ENCODE peak calls at places on chromosome 14, in ten cellular contexts. D is A673; X is mammary epithelial cell; N is endothelial cell; B is NCI-H1694; S is psoas muscle; P is T-cell; Q is effector CD4-positive, alpha-beta T cell; U is SW 1271; T is stimulated activated CD8-positive, alpha-beta memory T cell treated with anti-CD3 and anti-CD28 coated beads, Interleukin-15, amount 100 ng/mL, for 24 hours. R is an unnamed sample.

GRCh38 chr14:52318829-52319604 is 4.9 kb downstream of the PTGER2 start:
- DNase-seq in D (no peak), X (no peak), N (no peak), B (no peak), S (no peak), P (no peak), Q (no peak), U (no peak), T (no peak), R (no peak)

GRCh38 chr14:100290607-100291304 is 15.5 kb downstream of the SLC25A29 start:
- DNase-seq in D (no peak), X (no peak), N (no peak), B (no peak), S (peak; percentile 30), P (no peak), Q (no peak), U (no peak), T (no peak), R (no peak)

GRCh38 chr14:22174412-22174811 is 414.6 kb downstream of the DAD1 start:
- DNase-seq in D (no peak), X (no peak), N (no peak), B (no peak), S (no peak), P (no peak), Q (no peak), U (no peak), T (no peak), R (no peak)

GRCh38 chr14:26867171-26867757 is 269.4 kb upstream of the NOVA1 start:
- DNase-seq in D (no peak), X (no peak), N (no peak), B (no peak), S (no peak), P (no peak), Q (no peak), U (no peak), T (no peak), R (no peak)

GRCh38 chr14:100103261-100104005 is 38.2 kb downstream of the EVL start:
- DNase-seq in D (no peak), X (no peak), N (no peak), B (peak; percentile 50), S (no peak), P (no peak), Q (no peak), U (no peak), T (no peak), R (peak; percentile 44)

GRCh38 chr14:46433381-46433780 is 218.2 kb downstream of the RPL10L start:
- DNase-seq in D (no peak), X (no peak), N (no peak), B (no peak), S (no peak), P (no peak), Q (no peak), U (no peak), T (no peak), R (no peak)

GRCh38 chr14:94397899-94398479 is 9.6 kb upstream of the SERPINA1 start:
- DNase-seq in D (no peak), X (no peak), N (no peak), B (no peak), S (no peak), P (no peak), Q (no peak), U (no peak), T (no peak), R (no peak)

GRCh38 chr14:41749425-41749824 is 142.7 kb downstream of the LRFN5 start:
- DNase-seq in D (peak; percentile 49), X (no peak), N (no peak), B (no peak), S (no peak), P (no peak), Q (no peak), U (no peak), T (no peak), R (no peak)

GRCh38 chr14:51224551-51224950 is 15.5 kb upstream of the TMX1 start:
- DNase-seq in D (no peak), X (no peak), N (no peak), B (no peak), S (no peak), P (no peak), Q (no peak), U (no peak), T (no peak), R (no peak)

GRCh38 chr14:64812412-64812811 is 67.3 kb downstream of the SPTB start:
- DNase-seq in D (no peak), X (peak; percentile 61), N (no peak), B (no peak), S (peak; percentile 74), P (no peak), Q (no peak), U (no peak), T (no peak), R (no peak)

GRCh38 chr14:87615822-87616679 is 376.9 kb downstream of the GALC start:
- DNase-seq in D (peak; percentile 75), X (peak; percentile 37), N (peak; percentile 79), B (peak; percentile 59), S (no peak), P (no peak), Q (no peak), U (peak; percentile 10), T (peak; percentile 1), R (no peak)

GRCh38 chr14:102565331-102565887 is 27.0 kb upstream of the RCOR1 start:
- DNase-seq in D (no peak), X (no peak), N (no peak), B (no peak), S (no peak), P (no peak), Q (no peak), U (no peak), T (no peak), R (no peak)

GRCh38 chr14:58193542-58193941 is 6.4 kb upstream of the ACTR10 start:
- DNase-seq in D (no peak), X (no peak), N (no peak), B (no peak), S (no peak), P (no peak), Q (no peak), U (no peak), T (no peak), R (no peak)

GRCh38 chr14:89493877-89494634 is 77.0 kb upstream of the FOXN3 start:
- DNase-seq in D (peak; percentile 33), X (no peak), N (no peak), B (peak; percentile 45), S (no peak), P (no peak), Q (no peak), U (no peak), T (no peak), R (no peak)

GRCh38 chr14:90696728-90697127 is 119.5 kb downstream of the TTC7B start:
- DNase-seq in D (peak; percentile 11), X (no peak), N (no peak), B (no peak), S (no peak), P (no peak), Q (no peak), U (no peak), T (no peak), R (no peak)

GRCh38 chr14:32677381-32677780 is 261.3 kb upstream of the NPAS3 start:
- DNase-seq in D (no peak), X (no peak), N (no peak), B (no peak), S (no peak), P (no peak), Q (no peak), U (no peak), T (no peak), R (no peak)

GRCh38 chr14:42224053-42224888 is 617.6 kb downstream of the LRFN5 start:
- DNase-seq in D (peak; percentile 87), X (peak; percentile 35), N (peak; percentile 85), B (peak; percentile 73), S (no peak), P (no peak), Q (no peak), U (peak; percentile 58), T (no peak), R (peak; percentile 45)

GRCh38 chr14:38138581-38139138 is 69.0 kb upstream of the SSTR1 start:
- DNase-seq in D (peak; percentile 20), X (no peak), N (no peak), B (no peak), S (no peak), P (no peak), Q (no peak), U (no peak), T (no peak), R (no peak)

GRCh38 chr14:40697221-40697620 is 909.5 kb upstream of the LRFN5 start:
- DNase-seq in D (no peak), X (no peak), N (no peak), B (no peak), S (no peak), P (no peak), Q (no peak), U (no peak), T (no peak), R (no peak)

GRCh38 chr14:68627868-68628604 is 164.8 kb downstream of the ZFP36L1 start:
- DNase-seq in D (no peak), X (peak; percentile 52), N (peak; percentile 32), B (no peak), S (no peak), P (peak; percentile 32), Q (peak; percentile 12), U (no peak), T (peak; percentile 31), R (no peak)

GRCh38 chr14:33363687-33364086 is 425.0 kb downstream of the NPAS3 start:
- DNase-seq in D (no peak), X (no peak), N (no peak), B (no peak), S (no peak), P (no peak), Q (no peak), U (no peak), T (no peak), R (no peak)

GRCh38 chr14:85948163-85948562 is 418.2 kb downstream of the FLRT2 start:
- DNase-seq in D (no peak), X (no peak), N (no peak), B (no peak), S (no peak), P (no peak), Q (no peak), U (no peak), T (no peak), R (no peak)

GRCh38 chr14:92427096-92427495 is 86.5 kb upstream of the RIN3 start:
- DNase-seq in D (no peak), X (no peak), N (no peak), B (no peak), S (no peak), P (no peak), Q (no peak), U (no peak), T (no peak), R (no peak)

GRCh38 chr14:74612346-74613021 is 447 bp upstream of the LTBP2 start:
- DNase-seq in D (peak; percentile 84), X (peak; percentile 68), N (peak; percentile 95), B (peak; percentile 85), S (peak; percentile 92), P (peak; percentile 82), Q (peak; percentile 78), U (peak; percentile 60), T (peak; percentile 73), R (no peak)

GRCh38 chr14:76778546-76779215 is 17.4 kb downstream of the VASH1 start:
- DNase-seq in D (no peak), X (no peak), N (no peak), B (no peak), S (no peak), P (no peak), Q (no peak), U (no peak), T (no peak), R (no peak)

GRCh38 chr14:70808402-70809237 is 693 bp downstream of the MAP3K9 start:
- DNase-seq in D (peak; percentile 32), X (peak; percentile 63), N (peak; percentile 41), B (peak; percentile 39), S (peak; percentile 57), P (peak; percentile 34), Q (peak; percentile 38), U (peak; percentile 70), T (peak; percentile 17), R (no peak)

GRCh38 chr14:22226381-22226780 is 362.6 kb downstream of the DAD1 start:
- DNase-seq in D (peak; percentile 77), X (peak; percentile 35), N (no peak), B (no peak), S (no peak), P (no peak), Q (no peak), U (no peak), T (no peak), R (no peak)

GRCh38 chr14:50001146-50001998 is 108.5 kb downstream of the ARF6 start:
- DNase-seq in D (no peak), X (peak; percentile 97), N (no peak), B (no peak), S (peak; percentile 86), P (peak; percentile 52), Q (peak; percentile 60), U (peak; percentile 74), T (peak; percentile 39), R (no peak)